ENCODE peak calls at places on chromosome 19, in five cellular contexts. K is NCI-H187 treated with DMSO at 0.1 percent for 48 hours; U is uterus; Q is stimulated activated CD4-positive, alpha-beta T cell treated with anti-CD3 and anti-CD28 coated beads, Interleukin-2, amount 100 ng/mL, for 48 hours; P is COR-L47. N is an unnamed sample.

GRCh38 chr19:41367848-41368301 is 3.9 kb upstream of the B9D2 start:
- DNase-seq in K (no peak), P (no peak), Q (no peak), U (no peak), N (no peak)

GRCh38 chr19:1324792-1325567 is 39.3 kb downstream of the EFNA2 start:
- DNase-seq in P (peak; percentile 50), K (no peak), Q (peak; percentile 16), U (peak; percentile 31), N (no peak)

GRCh38 chr19:47107201-47107952 is 6.2 kb downstream of the ZC3H4 start:
- DNase-seq in P (no peak), U (no peak), K (no peak), Q (no peak), N (no peak)

GRCh38 chr19:14686411-14686810 is 3.4 kb upstream of the ZNF333 start:
- DNase-seq in U (no peak), Q (peak; percentile 7), P (peak; percentile 16), K (no peak), N (no peak)

GRCh38 chr19:39131255-39131755 is 5.7 kb downstream of the PAK4 start:
- DNase-seq in U (no peak), P (no peak), K (no peak), Q (no peak), N (no peak)

GRCh38 chr19:49447485-49448431 is 3.9 kb downstream of the PIH1D1 start:
- DNase-seq in K (no peak), U (peak; percentile 42), Q (no peak), P (no peak), N (no peak)

GRCh38 chr19:54121259-54121658 is 5.7 kb downstream of the PRPF31 start:
- DNase-seq in P (no peak), Q (no peak), U (no peak), K (no peak), N (no peak)

GRCh38 chr19:16850133-16850532 is 20.9 kb downstream of the SIN3B start:
- DNase-seq in Q (no peak), P (no peak), U (no peak), K (no peak), N (no peak)

GRCh38 chr19:2711175-2711936 is 8.9 kb upstream of the GNG7 start:
- DNase-seq in Q (no peak), K (no peak), P (no peak), U (no peak), N (no peak)

GRCh38 chr19:31304877-31305312 is 44.3 kb downstream of the TSHZ3 start:
- DNase-seq in K (no peak), P (no peak), Q (no peak), U (no peak), N (no peak)

GRCh38 chr19:47882890-47883289 is 3.2 kb downstream of the SULT2A1 start:
- DNase-seq in K (no peak), P (no peak), U (no peak), Q (no peak), N (no peak)

GRCh38 chr19:55389386-55390317 is 3.9 kb downstream of the RPL28 start:
- DNase-seq in Q (no peak), K (no peak), U (no peak), P (no peak), N (no peak)

GRCh38 chr19:41638624-41639023 is 11.8 kb upstream of the CEACAM4 start:
- DNase-seq in P (no peak), K (no peak), Q (no peak), U (no peak), N (no peak)

GRCh38 chr19:964761-965694 is 19.1 kb upstream of the WDR18 start:
- DNase-seq in U (no peak), K (no peak), P (no peak), Q (no peak), N (no peak)

GRCh38 chr19:7926021-7926726 is at the start of gene CTXN1:
- DNase-seq in Q (peak; percentile 75), K (no peak), U (peak; percentile 75), P (peak; percentile 56), N (no peak)

GRCh38 chr19:14383556-14383897 is 2.3 kb downstream of the ADGRE5 start:
- DNase-seq in P (no peak), U (peak; percentile 55), K (no peak), Q (no peak), N (no peak)

GRCh38 chr19:34838248-34838647 is 65.2 kb upstream of the ZNF599 start:
- DNase-seq in U (no peak), Q (no peak), K (no peak), P (no peak), N (no peak)

GRCh38 chr19:2503521-2504109 is 27.7 kb downstream of the GADD45B start:
- DNase-seq in K (no peak), Q (peak; percentile 48), U (no peak), P (no peak), N (no peak)

GRCh38 chr19:50258918-50259372 is 55.5 kb downstream of the MYH14 start:
- DNase-seq in U (no peak), P (no peak), Q (peak; percentile 30), K (no peak), N (no peak)

GRCh38 chr19:6674868-6675305 is 4.9 kb upstream of the TNFSF14 start:
- DNase-seq in U (peak; percentile 28), K (no peak), Q (peak; percentile 84), P (no peak), N (peak; percentile 12)

GRCh38 chr19:29965529-29965928 is 23.5 kb downstream of the URI1 start:
- DNase-seq in K (no peak), Q (no peak), U (no peak), P (no peak), N (no peak)

GRCh38 chr19:49833594-49833993 is 15.5 kb downstream of the MED25 start:
- DNase-seq in K (no peak), P (no peak), Q (no peak), U (no peak), N (no peak)

GRCh38 chr19:3591876-3592613 is 6.8 kb downstream of the GIPC3 start:
- DNase-seq in U (no peak), P (no peak), K (no peak), Q (no peak), N (no peak)

GRCh38 chr19:54148158-54148557 is 10.6 kb downstream of the CNOT3 start:
- DNase-seq in U (no peak), K (no peak), P (no peak), Q (no peak), N (no peak)

GRCh38 chr19:51318687-51319675 is 7.5 kb downstream of the IGLON5 start:
- DNase-seq in U (no peak), Q (no peak), P (no peak), K (no peak), N (no peak)

GRCh38 chr19:40357655-40358054 is 9.2 kb downstream of the PLD3 start:
- DNase-seq in Q (no peak), P (no peak), K (no peak), U (no peak), N (no peak)

GRCh38 chr19:10749435-10750384 is 31.8 kb downstream of the DNM2 start:
- DNase-seq in U (no peak), K (no peak), P (no peak), Q (no peak), N (no peak)

N was measured in NCI-H1436 treated with DMSO at 0.1 percent for 48 hours.